ENCODE peak calls at places on chromosomes 2 and 18, in four cellular contexts. One of them, this sample, is unnamed.

GRCh38 chr2:40584432-40584831 is 132.5 kb upstream of the SLC8A1 start:
- DNase-seq in SK-N-SH: no peak
- DNase-seq in HEK293T: no peak
- DNase-seq in HepG2: no peak
- DNase-seq in this sample: no peak

GRCh38 chr18:76412818-76413565 is 82.0 kb downstream of the ZNF516 start:
- DNase-seq in SK-N-SH: no peak
- DNase-seq in HEK293T: no peak
- DNase-seq in HepG2: no peak
- DNase-seq in this sample: no peak

GRCh38 chr2:40606862-40607261 is 155.0 kb upstream of the SLC8A1 start:
- DNase-seq in SK-N-SH: no peak
- DNase-seq in HEK293T: no peak
- DNase-seq in HepG2: no peak
- DNase-seq in this sample: no peak

GRCh38 chr2:173649527-173650219 is 295.0 kb downstream of the CDCA7 start:
- DNase-seq in SK-N-SH: no peak
- DNase-seq in HEK293T: no peak
- DNase-seq in HepG2: no peak
- DNase-seq in this sample: no peak

GRCh38 chr2:27249891-27250651 is 12.8 kb downstream of the SLC30A3 start:
- DNase-seq in SK-N-SH: peak; percentile 87
- DNase-seq in HEK293T: peak; percentile 82
- DNase-seq in HepG2: peak; percentile 68
- DNase-seq in this sample: peak; percentile 86

GRCh38 chr2:169476459-169476858 is 2.8 kb upstream of the BBS5 start:
- DNase-seq in SK-N-SH: no peak
- DNase-seq in HEK293T: no peak
- DNase-seq in HepG2: peak; percentile 62
- DNase-seq in this sample: no peak

GRCh38 chr2:148828941-148829340 is 46.1 kb upstream of the KIF5C start:
- DNase-seq in SK-N-SH: no peak
- DNase-seq in HEK293T: no peak
- DNase-seq in HepG2: no peak
- DNase-seq in this sample: no peak

GRCh38 chr2:207200136-207200535 is 34.4 kb upstream of the KLF7 start:
- DNase-seq in SK-N-SH: no peak
- DNase-seq in HEK293T: no peak
- DNase-seq in HepG2: no peak
- DNase-seq in this sample: no peak

GRCh38 chr2:193409951-193410350 is 1215.2 kb upstream of the TMEFF2 start:
- DNase-seq in SK-N-SH: no peak
- DNase-seq in HEK293T: no peak
- DNase-seq in HepG2: no peak
- DNase-seq in this sample: no peak

GRCh38 chr2:46850742-46851141 is 64.9 kb downstream of the MCFD2 start:
- DNase-seq in SK-N-SH: no peak
- DNase-seq in HEK293T: no peak
- DNase-seq in HepG2: no peak
- DNase-seq in this sample: no peak

GRCh38 chr2:54052825-54053718 is 62.3 kb upstream of the ACYP2 start:
- DNase-seq in SK-N-SH: no peak
- DNase-seq in HEK293T: peak; percentile 14
- DNase-seq in HepG2: no peak
- DNase-seq in this sample: no peak
- TF ChIP-seq FOXM1 in SK-N-SH: no peak
- TF ChIP-seq FOXM1 in HEK293T: no peak
- TF ChIP-seq FOXM1 in HepG2: no peak
- TF ChIP-seq FOXM1 in this sample: no peak

GRCh38 chr2:58992062-58992736 is 751.1 kb upstream of the FANCL start:
- DNase-seq in SK-N-SH: no peak
- DNase-seq in HEK293T: no peak
- DNase-seq in HepG2: peak; percentile 12
- DNase-seq in this sample: no peak
- TF ChIP-seq FOXM1 in SK-N-SH: no peak
- TF ChIP-seq FOXM1 in HEK293T: no peak
- TF ChIP-seq FOXM1 in HepG2: no peak
- TF ChIP-seq FOXM1 in this sample: no peak

GRCh38 chr2:201464547-201464946 is 13.0 kb downstream of the STRADB start:
- DNase-seq in SK-N-SH: no peak
- DNase-seq in HEK293T: no peak
- DNase-seq in HepG2: no peak
- DNase-seq in this sample: no peak
- TF ChIP-seq FOXM1 in SK-N-SH: no peak
- TF ChIP-seq FOXM1 in HEK293T: no peak
- TF ChIP-seq FOXM1 in HepG2: no peak
- TF ChIP-seq FOXM1 in this sample: no peak

DNA sequence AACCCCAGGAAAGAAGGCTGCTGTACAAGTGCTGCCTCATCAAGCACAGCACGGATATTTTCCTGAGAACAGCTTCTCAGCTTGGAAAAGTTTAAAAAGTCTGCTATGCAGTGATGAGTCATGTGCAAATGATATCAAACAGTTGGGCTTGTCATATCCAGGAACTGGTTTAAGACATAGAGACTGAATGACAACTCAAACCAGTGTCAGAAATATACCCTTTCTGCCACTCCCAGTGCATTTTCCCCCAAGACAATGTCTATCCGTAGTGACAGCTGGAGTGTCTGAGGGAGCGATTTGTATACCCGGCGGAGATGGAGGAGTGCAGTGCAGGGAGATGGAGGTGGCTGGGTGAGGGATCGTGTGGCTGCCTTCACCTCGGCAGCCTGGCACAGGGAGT is 28.2 kb downstream of the SOX11 start:
- DNase-seq in SK-N-SH: no peak
- DNase-seq in HEK293T: no peak
- DNase-seq in HepG2: no peak
- DNase-seq in this sample: no peak
- TF ChIP-seq FOXM1 in SK-N-SH: no peak
- TF ChIP-seq FOXM1 in HEK293T: no peak
- TF ChIP-seq FOXM1 in HepG2: no peak
- TF ChIP-seq FOXM1 in this sample: no peak

GRCh38 chr2:241011296-241011600 is 12.8 kb downstream of the SNED1 start:
- DNase-seq in SK-N-SH: no peak
- DNase-seq in HEK293T: no peak
- DNase-seq in HepG2: no peak
- DNase-seq in this sample: no peak

GRCh38 chr2:241009601-241010530 is 11.4 kb downstream of the SNED1 start:
- DNase-seq in SK-N-SH: peak; percentile 79
- DNase-seq in HEK293T: peak; percentile 58
- DNase-seq in HepG2: no peak
- DNase-seq in this sample: no peak

GRCh38 chr2:241014224-241014623 is 15.8 kb downstream of the SNED1 start:
- DNase-seq in SK-N-SH: no peak
- DNase-seq in HEK293T: no peak
- DNase-seq in HepG2: no peak
- DNase-seq in this sample: no peak

GRCh38 chr2:241010531-241011295 is 12.3 kb downstream of the SNED1 start:
- DNase-seq in SK-N-SH: peak; percentile 38
- DNase-seq in HEK293T: no peak
- DNase-seq in HepG2: no peak
- DNase-seq in this sample: no peak

GRCh38 chr2:241011751-241012510 is 13.5 kb downstream of the SNED1 start:
- DNase-seq in SK-N-SH: peak; percentile 40
- DNase-seq in HEK293T: no peak
- DNase-seq in HepG2: no peak
- DNase-seq in this sample: no peak
- TF ChIP-seq FOXM1 in SK-N-SH: no peak
- TF ChIP-seq FOXM1 in HEK293T: no peak
- TF ChIP-seq FOXM1 in HepG2: no peak
- TF ChIP-seq FOXM1 in this sample: no peak

GRCh38 chr2:153870308-153870707 is 1.4 kb upstream of the GALNT13 start:
- DNase-seq in SK-N-SH: peak; percentile 32
- DNase-seq in HEK293T: peak; percentile 26
- DNase-seq in HepG2: peak; percentile 45
- DNase-seq in this sample: no peak

GRCh38 chr2:153875801-153876466 is 4.2 kb downstream of the GALNT13 start:
- DNase-seq in SK-N-SH: no peak
- DNase-seq in HEK293T: no peak
- DNase-seq in HepG2: no peak
- DNase-seq in this sample: no peak

GRCh38 chr2:153873062-153874048 is 1.6 kb downstream of the GALNT13 start:
- DNase-seq in SK-N-SH: peak; percentile 37
- DNase-seq in HEK293T: peak; percentile 25
- DNase-seq in HepG2: no peak
- DNase-seq in this sample: no peak

GRCh38 chr2:153872311-153873061 is 764 bp downstream of the GALNT13 start:
- DNase-seq in SK-N-SH: peak; percentile 49
- DNase-seq in HEK293T: peak; percentile 23
- DNase-seq in HepG2: no peak
- DNase-seq in this sample: no peak

GRCh38 chr2:153871231-153872221 is at the start of gene GALNT13:
- DNase-seq in SK-N-SH: peak; percentile 92
- DNase-seq in HEK293T: peak; percentile 81
- DNase-seq in HepG2: peak; percentile 57
- DNase-seq in this sample: no peak
- TF ChIP-seq FOXM1 in SK-N-SH: no peak
- TF ChIP-seq FOXM1 in HEK293T: no peak
- TF ChIP-seq FOXM1 in HepG2: no peak
- TF ChIP-seq FOXM1 in this sample: no peak

GRCh38 chr2:126859631-126860030 is 39.1 kb upstream of the TEX51 start:
- DNase-seq in SK-N-SH: no peak
- DNase-seq in HEK293T: no peak
- DNase-seq in HepG2: no peak
- DNase-seq in this sample: no peak
- TF ChIP-seq FOXM1 in SK-N-SH: no peak
- TF ChIP-seq FOXM1 in HEK293T: no peak
- TF ChIP-seq FOXM1 in HepG2: no peak
- TF ChIP-seq FOXM1 in this sample: no peak

GRCh38 chr2:19700861-19701585 is 200.8 kb downstream of the TTC32 start:
- DNase-seq in SK-N-SH: no peak
- DNase-seq in HEK293T: no peak
- DNase-seq in HepG2: no peak
- DNase-seq in this sample: no peak
- TF ChIP-seq FOXM1 in SK-N-SH: no peak
- TF ChIP-seq FOXM1 in HEK293T: no peak
- TF ChIP-seq FOXM1 in HepG2: no peak
- TF ChIP-seq FOXM1 in this sample: no peak

GRCh38 chr2:171244466-171244969 is 83.8 kb upstream of the TLK1 start:
- DNase-seq in SK-N-SH: no peak
- DNase-seq in HEK293T: no peak
- DNase-seq in HepG2: no peak
- DNase-seq in this sample: no peak
- TF ChIP-seq FOXM1 in SK-N-SH: no peak
- TF ChIP-seq FOXM1 in HEK293T: no peak
- TF ChIP-seq FOXM1 in HepG2: no peak
- TF ChIP-seq FOXM1 in this sample: no peak

This sample was measured in K562.